ENCODE peak calls at places on chromosomes 13 and 19, in eight cellular contexts. E, I, M, S, V, Y, Z and O are unnamed samples.

GRCh38 chr13:51501592-51502205 is 48.9 kb upstream of the INTS6 start:
- DNase-seq in Z (no peak), E (no peak), S (peak), Y (no peak), M (peak), V (no peak), I (no peak), O (no peak)

GRCh38 chr19:45473366-45474190 is 5.8 kb downstream of the FOSB start:
- DNase-seq in Z (no peak), Y (no peak), E (no peak), V (no peak), I (no peak), S (no peak), M (no peak), O (no peak)

GRCh38 chr13:110978390-110978789 is 63.5 kb upstream of the ANKRD10 start:
- DNase-seq in Y (no peak), M (no peak), Z (no peak), I (no peak), S (no peak), E (no peak), V (no peak), O (no peak)

GRCh38 chr13:35672611-35673010 is 196.1 kb upstream of the MAB21L1 start:
- DNase-seq in E (no peak), M (no peak), Z (no peak), Y (no peak), I (no peak), V (no peak), S (no peak), O (no peak)

GRCh38 chr13:46817838-46818476 is 21.0 kb upstream of the ESD start:
- DNase-seq in Z (no peak), I (no peak), M (no peak), E (no peak), S (no peak), V (no peak), Y (no peak), O (no peak)

GRCh38 chr19:33828266-33829075 is 31.8 kb downstream of the KCTD15 start:
- DNase-seq in E (no peak), Z (no peak), M (no peak), Y (no peak), V (no peak), I (no peak), S (no peak), O (no peak)

GRCh38 chr13:75194717-75195116 is 287.3 kb downstream of the TBC1D4 start:
- DNase-seq in M (no peak), Y (no peak), S (no peak), E (no peak), Z (no peak), I (no peak), V (no peak), O (no peak)

GRCh38 chr19:10593820-10594637 is 6.9 kb upstream of the AP1M2 start:
- DNase-seq in S (peak), V (peak), M (no peak), E (peak), Z (peak), Y (no peak), I (no peak), O (no peak)

GRCh38 chr13:27968316-27969072 is 621 bp downstream of the CDX2 start:
- DNase-seq in M (no peak), S (no peak), E (no peak), Y (no peak), V (no peak), Z (no peak), I (no peak), O (no peak)

GRCh38 chr19:10333758-10334339 is 520 bp upstream of the RAVER1 start:
- DNase-seq in E (peak), I (no peak), Y (no peak), V (peak), S (peak), Z (no peak), M (peak), O (no peak)

GRCh38 chr13:27053235-27053884 is 118.3 kb downstream of the USP12 start:
- DNase-seq in Y (no peak), M (no peak), Z (no peak), S (peak), E (peak), I (no peak), V (no peak), O (no peak)

GRCh38 chr19:9306443-9306842 is 3.2 kb downstream of the ZNF699 start:
- DNase-seq in V (no peak), E (peak), Y (no peak), M (no peak), S (peak), I (no peak), Z (no peak), O (no peak)

GRCh38 chr13:106566682-106567420 is 1.1 kb downstream of the ARGLU1 start:
- DNase-seq in S (peak), Y (peak), I (peak), Z (no peak), E (peak), V (peak), M (peak), O (no peak)

GRCh38 chr19:22428299-22428913 is 6.3 kb upstream of the ZNF98 start:
- DNase-seq in M (no peak), Y (no peak), V (no peak), I (no peak), S (no peak), Z (no peak), E (no peak), O (no peak)

GRCh38 chr19:47630594-47630993 is 21.7 kb downstream of the BICRA start:
- DNase-seq in Z (no peak), Y (no peak), V (no peak), E (no peak), I (no peak), M (no peak), S (no peak), O (no peak)

GRCh38 chr19:7673995-7674667 is 2.8 kb upstream of the MCEMP1 start:
- DNase-seq in E (peak), S (peak), V (peak), M (peak), I (no peak), Z (peak), Y (peak), O (peak)

GRCh38 chr13:48489003-48489402 is 43.9 kb downstream of the RCBTB2 start:
- DNase-seq in I (no peak), V (no peak), Y (no peak), M (no peak), Z (no peak), S (no peak), E (no peak), O (no peak)

GRCh38 chr13:47433461-47434005 is 536.7 kb upstream of the HTR2A start:
- DNase-seq in E (no peak), Z (no peak), V (no peak), M (no peak), S (peak), I (no peak), Y (no peak), O (no peak)

GRCh38 chr13:32828711-32829110 is 187.5 kb upstream of the KL start:
- DNase-seq in Y (no peak), V (no peak), E (no peak), Z (no peak), I (no peak), M (no peak), S (no peak), O (no peak)

GRCh38 chr19:13082192-13083007 is 20.3 kb downstream of the LYL1 start:
- DNase-seq in V (no peak), Y (no peak), I (no peak), E (no peak), M (peak), S (peak), Z (no peak), O (no peak)

GRCh38 chr19:13152356-13152853 is 2.2 kb downstream of the IER2 start:
- DNase-seq in S (no peak), Y (no peak), I (no peak), Z (no peak), M (no peak), V (no peak), E (no peak), O (no peak)

GRCh38 chr19:12689581-12690216 is 1.9 kb downstream of the GNG14 start:
- DNase-seq in Y (no peak), I (no peak), M (no peak), Z (peak), E (no peak), S (no peak), V (no peak), O (no peak)

GRCh38 chr19:15252398-15253018 is 20.3 kb upstream of the EPHX3 start:
- DNase-seq in E (no peak), M (peak), I (no peak), Z (no peak), Y (no peak), V (no peak), S (peak), O (no peak)

GRCh38 chr13:108927615-108928014 is 298.2 kb downstream of the MYO16 start:
- DNase-seq in Z (peak), S (no peak), M (no peak), Y (no peak), E (no peak), I (no peak), V (no peak), O (no peak)

GRCh38 chr13:98785968-98786367 is 33.5 kb upstream of the SLC15A1 start:
- DNase-seq in V (no peak), Z (no peak), Y (no peak), E (no peak), I (no peak), M (no peak), S (no peak), O (no peak)

GRCh38 chr13:81171065-81171647 is 830.2 kb upstream of the SPRY2 start:
- DNase-seq in E (no peak), I (no peak), Y (no peak), Z (no peak), V (no peak), M (peak), S (peak), O (no peak)

GRCh38 chr13:85520445-85520844 is 278.8 kb downstream of the SLITRK6 start:
- DNase-seq in Z (no peak), I (no peak), M (no peak), Y (no peak), S (peak), E (no peak), V (no peak), O (no peak)

GRCh38 chr19:3528539-3529211 is 10.3 kb upstream of the TEKTIP1 start:
- DNase-seq in E (no peak), I (no peak), Y (no peak), S (no peak), V (no peak), Z (no peak), M (no peak), O (no peak)

GRCh38 chr19:43441736-43442135 is 23.7 kb downstream of the LYPD3 start:
- DNase-seq in V (no peak), E (no peak), I (no peak), Y (no peak), M (no peak), S (no peak), Z (no peak), O (no peak)

GRCh38 chr19:47756627-47756929 is 11.2 kb downstream of the NOP53 start:
- DNase-seq in E (no peak), Z (peak), I (no peak), S (no peak), V (no peak), Y (no peak), M (no peak), O (no peak)

GRCh38 chr13:96130818-96131217 is 40.9 kb downstream of the HS6ST3 start:
- DNase-seq in M (no peak), E (no peak), V (no peak), I (no peak), Y (no peak), S (no peak), Z (no peak), O (no peak)

GRCh38 chr13:26967119-26968038 is 204.2 kb downstream of the USP12 start:
- DNase-seq in Z (peak), Y (no peak), V (peak), I (no peak), E (no peak), M (no peak), S (no peak), O (no peak)

GRCh38 chr13:114194853-114195252 is 15.8 kb downstream of the CFAP97D2 start:
- DNase-seq in M (no peak), Z (peak), V (no peak), E (no peak), S (no peak), Y (no peak), I (no peak), O (no peak)

GRCh38 chr19:52094526-52094925 is 1.0 kb downstream of the ZNF841 start:
- DNase-seq in Z (no peak), V (no peak), Y (no peak), S (no peak), I (no peak), E (no peak), M (no peak), O (no peak)

GRCh38 chr13:52925775-52926285 is 77.4 kb upstream of the PCDH8 start:
- DNase-seq in Z (no peak), M (no peak), E (no peak), I (no peak), S (no peak), V (peak), Y (no peak), O (no peak)

GRCh38 chr19:40512473-40513344 is 45.9 kb downstream of the SPTBN4 start:
- DNase-seq in M (no peak), I (peak), Y (no peak), S (peak), E (no peak), Z (no peak), V (peak), O (no peak)

GRCh38 chr13:90883592-90883991 is 463.9 kb upstream of the MIR17HG start:
- DNase-seq in S (no peak), M (no peak), I (no peak), Y (no peak), Z (no peak), E (no peak), V (no peak), O (no peak)

GRCh38 chr19:13906525-13906904 is 514 bp downstream of the CC2D1A start:
- DNase-seq in Y (no peak), Z (peak), I (no peak), V (no peak), M (no peak), S (peak), E (peak), O (no peak)

DNA sequence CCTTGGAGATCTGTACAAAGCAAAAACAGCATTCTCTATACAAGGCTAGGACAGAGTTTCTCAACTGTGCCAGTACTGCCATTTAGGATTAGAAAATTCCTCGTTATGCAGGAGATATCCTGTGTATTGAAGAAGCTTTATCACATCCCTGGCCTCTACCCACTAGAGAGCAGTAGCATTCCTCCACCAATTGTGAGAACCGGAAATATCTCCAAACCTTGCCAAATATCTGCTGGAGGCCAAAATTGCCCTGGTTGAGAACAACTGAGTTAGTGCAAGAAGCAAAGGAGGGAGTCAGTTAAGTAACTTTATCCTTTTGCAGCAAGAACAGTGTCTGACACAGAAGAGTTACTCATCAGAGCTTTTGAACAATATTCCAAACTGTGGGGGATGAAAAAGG is 16.2 kb upstream of the FREM2 start:
- DNase-seq in Y (no peak), I (no peak), E (no peak), V (no peak), M (peak), S (peak), Z (no peak), O (no peak)
- TF ChIP-seq CTCF in Y (no peak), I (no peak), E (no peak), V (no peak), M (peak), S (peak), Z (no peak), O (no peak)

GRCh38 chr19:377801-378581 is 31.0 kb downstream of the C2CD4C start:
- DNase-seq in I (no peak), M (no peak), S (no peak), E (no peak), Z (no peak), Y (no peak), V (no peak), O (no peak)
- TF ChIP-seq CTCF in I (no peak), M (no peak), S (peak), E (no peak), Z (no peak), Y (no peak), V (no peak), O (no peak)

GRCh38 chr19:18161691-18162039 is 8.7 kb downstream of the PIK3R2 start:
- DNase-seq in M (no peak), Z (no peak), S (no peak), Y (no peak), I (no peak), V (no peak), E (no peak), O (no peak)
- TF ChIP-seq CTCF in M (no peak), Z (no peak), S (no peak), Y (no peak), I (no peak), V (no peak), E (no peak), O (no peak)

DNA sequence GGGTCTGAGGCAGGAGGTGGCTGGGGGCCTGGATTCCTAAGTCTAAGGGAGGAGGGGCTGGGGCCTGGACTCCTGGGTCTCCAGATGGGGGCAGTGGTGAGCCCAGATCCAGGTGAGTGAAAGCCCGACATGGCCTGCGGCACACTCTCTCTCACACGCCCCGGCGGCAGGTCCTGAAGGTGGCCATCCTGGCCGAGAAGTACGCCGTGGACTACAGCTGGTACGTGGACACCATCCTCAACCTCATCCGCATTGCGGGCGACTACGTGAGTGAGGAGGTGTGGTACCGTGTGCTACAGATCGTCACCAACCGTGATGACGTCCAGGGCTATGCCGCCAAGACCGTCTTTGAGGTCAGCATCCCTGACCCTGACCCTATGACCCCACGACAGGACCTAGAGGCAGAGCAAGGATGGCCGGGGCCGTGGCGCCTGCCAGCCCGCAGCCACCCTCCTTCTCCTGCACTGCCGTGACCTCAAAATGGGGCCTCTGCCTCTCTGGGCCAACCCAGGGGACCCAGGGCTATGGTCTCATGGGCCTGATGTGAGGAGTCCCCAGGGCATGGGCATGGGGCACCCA is 13.2 kb downstream of the FUZ start:
- DNase-seq in S (no peak), E (no peak), M (no peak), Z (no peak), I (no peak), V (no peak), Y (no peak), O (no peak)
- TF ChIP-seq CTCF in S (peak), E (no peak), M (peak), Z (no peak), I (no peak), V (no peak), Y (no peak), O (no peak)

GRCh38 chr13:41065098-41065497 is 3.8 kb downstream of the WBP4 start:
- DNase-seq in E (peak), I (no peak), M (no peak), V (no peak), S (peak), Y (no peak), Z (no peak), O (no peak)
- TF ChIP-seq CTCF in E (no peak), I (no peak), M (no peak), V (no peak), S (no peak), Y (no peak), Z (no peak), O (no peak)